ENCODE peak calls at places on chromosomes 6 and 20, in four cellular contexts. One of them, this sample, is unnamed.

GRCh38 chr20:37524859-37525708 is 2.6 kb downstream of the BLCAP start:
- DNase-seq in CD8-positive, alpha-beta T cell: no peak
- DNase-seq in anterior cingulate cortex: no peak
- DNase-seq in activated T-cell treated with anti-CD3 and anti-CD28 coated beads for 4 hours: no peak
- DNase-seq in this sample: no peak

GRCh38 chr20:60627751-60628565 is 624.1 kb upstream of the CDH4 start:
- DNase-seq in CD8-positive, alpha-beta T cell: no peak
- DNase-seq in anterior cingulate cortex: no peak
- DNase-seq in activated T-cell treated with anti-CD3 and anti-CD28 coated beads for 4 hours: no peak
- DNase-seq in this sample: no peak

GRCh38 chr6:138230759-138231398 is 12.6 kb upstream of the PBOV1 start:
- DNase-seq in CD8-positive, alpha-beta T cell: no peak
- DNase-seq in anterior cingulate cortex: no peak
- DNase-seq in activated T-cell treated with anti-CD3 and anti-CD28 coated beads for 4 hours: no peak
- DNase-seq in this sample: no peak

GRCh38 chr6:119539066-119539746 is 189.6 kb upstream of the MAN1A1 start:
- DNase-seq in CD8-positive, alpha-beta T cell: no peak
- DNase-seq in anterior cingulate cortex: no peak
- DNase-seq in activated T-cell treated with anti-CD3 and anti-CD28 coated beads for 4 hours: no peak
- DNase-seq in this sample: no peak

GRCh38 chr20:40683221-40683893 is 5.7 kb downstream of the MAFB start:
- DNase-seq in CD8-positive, alpha-beta T cell: no peak
- DNase-seq in anterior cingulate cortex: no peak
- DNase-seq in activated T-cell treated with anti-CD3 and anti-CD28 coated beads for 4 hours: no peak
- DNase-seq in this sample: peak

GRCh38 chr6:96837138-96837971 is at the start of gene GPR63:
- DNase-seq in CD8-positive, alpha-beta T cell: peak
- DNase-seq in anterior cingulate cortex: peak
- DNase-seq in activated T-cell treated with anti-CD3 and anti-CD28 coated beads for 4 hours: peak
- DNase-seq in this sample: peak

GRCh38 chr6:166939276-166939816 is 17.0 kb downstream of the RNASET2 start:
- DNase-seq in CD8-positive, alpha-beta T cell: no peak
- DNase-seq in anterior cingulate cortex: no peak
- DNase-seq in activated T-cell treated with anti-CD3 and anti-CD28 coated beads for 4 hours: no peak
- DNase-seq in this sample: no peak

GRCh38 chr20:45502561-45502960 is 12.9 kb downstream of the SPINT3 start:
- DNase-seq in CD8-positive, alpha-beta T cell: no peak
- DNase-seq in anterior cingulate cortex: no peak
- DNase-seq in activated T-cell treated with anti-CD3 and anti-CD28 coated beads for 4 hours: no peak
- DNase-seq in this sample: no peak

GRCh38 chr6:155194399-155194798 is 69.4 kb upstream of the CLDN20 start:
- DNase-seq in CD8-positive, alpha-beta T cell: no peak
- DNase-seq in anterior cingulate cortex: no peak
- DNase-seq in activated T-cell treated with anti-CD3 and anti-CD28 coated beads for 4 hours: no peak
- DNase-seq in this sample: no peak

GRCh38 chr6:41460742-41461336 is 85.3 kb upstream of the FOXP4 start:
- DNase-seq in CD8-positive, alpha-beta T cell: no peak
- DNase-seq in anterior cingulate cortex: no peak
- DNase-seq in activated T-cell treated with anti-CD3 and anti-CD28 coated beads for 4 hours: no peak
- DNase-seq in this sample: no peak

GRCh38 chr20:63772781-63773520 is 33.4 kb downstream of the SLC2A4RG start:
- DNase-seq in CD8-positive, alpha-beta T cell: no peak
- DNase-seq in anterior cingulate cortex: no peak
- DNase-seq in activated T-cell treated with anti-CD3 and anti-CD28 coated beads for 4 hours: no peak
- DNase-seq in this sample: peak

GRCh38 chr6:68777956-68778355 is 142.9 kb downstream of the ADGRB3 start:
- DNase-seq in CD8-positive, alpha-beta T cell: no peak
- DNase-seq in anterior cingulate cortex: no peak
- DNase-seq in activated T-cell treated with anti-CD3 and anti-CD28 coated beads for 4 hours: no peak
- DNase-seq in this sample: no peak

GRCh38 chr20:5719861-5720401 is 30.3 kb upstream of the SHLD1 start:
- DNase-seq in CD8-positive, alpha-beta T cell: no peak
- DNase-seq in anterior cingulate cortex: no peak
- DNase-seq in activated T-cell treated with anti-CD3 and anti-CD28 coated beads for 4 hours: no peak
- DNase-seq in this sample: no peak

GRCh38 chr6:113825776-113826175 is 31.4 kb upstream of the MARCKS start:
- DNase-seq in CD8-positive, alpha-beta T cell: no peak
- DNase-seq in anterior cingulate cortex: peak
- DNase-seq in activated T-cell treated with anti-CD3 and anti-CD28 coated beads for 4 hours: no peak
- DNase-seq in this sample: peak

GRCh38 chr20:51236396-51236795 is 213.5 kb upstream of the KCNG1 start:
- DNase-seq in CD8-positive, alpha-beta T cell: no peak
- DNase-seq in anterior cingulate cortex: no peak
- DNase-seq in activated T-cell treated with anti-CD3 and anti-CD28 coated beads for 4 hours: no peak
- DNase-seq in this sample: no peak

GRCh38 chr20:32832664-32833063 is 12.9 kb downstream of the MAPRE1 start:
- DNase-seq in CD8-positive, alpha-beta T cell: no peak
- DNase-seq in anterior cingulate cortex: no peak
- DNase-seq in activated T-cell treated with anti-CD3 and anti-CD28 coated beads for 4 hours: no peak
- DNase-seq in this sample: no peak

GRCh38 chr20:34475979-34476736 is 40.1 kb upstream of the DYNLRB1 start:
- DNase-seq in CD8-positive, alpha-beta T cell: peak
- DNase-seq in anterior cingulate cortex: no peak
- DNase-seq in activated T-cell treated with anti-CD3 and anti-CD28 coated beads for 4 hours: no peak
- DNase-seq in this sample: peak

This sample was measured in left ventricle myocardium superior.